ENCODE peak calls at places on chromosomes 5 and 9, in seven cellular contexts. V, L, Y, F, A, O and Q are unnamed samples. For H3K36me3 and H4K20me1, the result is how much of the 10 kb centered on the place peaks cover.

GRCh38 chr5:41109186-41109585 is 38.0 kb upstream of the MROH2B start:
- DNase-seq in A (no peak), V (peak), Y (no peak), O (no peak), F (no peak), L (no peak), Q (no peak)

GRCh38 chr5:120293796-120294195 is 170.3 kb upstream of the PRR16 start:
- DNase-seq in Y (no peak), V (peak), O (peak), F (peak), A (no peak), L (no peak), Q (no peak)

GRCh38 chr9:111040494-111040893 is 2.2 kb upstream of the LPAR1 start:
- DNase-seq in V (no peak), L (peak), F (peak), Y (no peak), O (peak), A (no peak), Q (no peak)

GRCh38 chr9:130426883-130427282 is 17.9 kb upstream of the ASS1 start:
- DNase-seq in A (no peak), L (peak), F (peak), Y (no peak), O (peak), V (no peak), Q (peak)

GRCh38 chr5:158882236-158882635 is 217.5 kb downstream of the EBF1 start:
- DNase-seq in V (no peak), A (no peak), Y (no peak), L (no peak), F (no peak), O (no peak), Q (no peak)

GRCh38 chr5:37208883-37209808 is 40.0 kb downstream of the CPLANE1 start:
- DNase-seq in Y (no peak), V (peak), L (no peak), O (no peak), F (no peak), A (no peak), Q (no peak)

GRCh38 chr9:36316049-36316448 is 57.8 kb upstream of the GNE start:
- DNase-seq in V (no peak), L (no peak), Y (no peak), F (no peak), O (no peak), A (no peak), Q (no peak)

GRCh38 chr5:14299666-14300065 is 156.5 kb downstream of the TRIO start:
- DNase-seq in Y (no peak), L (no peak), A (no peak), O (no peak), V (no peak), F (no peak), Q (no peak)

GRCh38 chr9:135811796-135812195 is 95.5 kb downstream of the CAMSAP1 start:
- DNase-seq in Y (no peak), F (no peak), V (peak), O (no peak), A (no peak), L (no peak), Q (no peak)

GRCh38 chr5:78916044-78916443 is 69.1 kb downstream of the ARSB start:
- DNase-seq in Y (no peak), V (no peak), F (no peak), L (no peak), O (no peak), A (no peak), Q (no peak)

GRCh38 chr9:26375448-26375847 is 517.2 kb downstream of the CAAP1 start:
- DNase-seq in F (peak), O (peak), Y (no peak), A (no peak), V (no peak), L (no peak), Q (no peak)

GRCh38 chr9:8856686-8857329 is 1057.2 kb upstream of the DMAC1 start:
- DNase-seq in A (peak), L (no peak), F (no peak), Y (no peak), V (no peak), O (no peak), Q (no peak)

GRCh38 chr9:91825422-91825821 is 124.6 kb downstream of the ROR2 start:
- DNase-seq in V (peak), L (no peak), A (no peak), F (peak), Y (no peak), O (peak), Q (no peak)

DNA sequence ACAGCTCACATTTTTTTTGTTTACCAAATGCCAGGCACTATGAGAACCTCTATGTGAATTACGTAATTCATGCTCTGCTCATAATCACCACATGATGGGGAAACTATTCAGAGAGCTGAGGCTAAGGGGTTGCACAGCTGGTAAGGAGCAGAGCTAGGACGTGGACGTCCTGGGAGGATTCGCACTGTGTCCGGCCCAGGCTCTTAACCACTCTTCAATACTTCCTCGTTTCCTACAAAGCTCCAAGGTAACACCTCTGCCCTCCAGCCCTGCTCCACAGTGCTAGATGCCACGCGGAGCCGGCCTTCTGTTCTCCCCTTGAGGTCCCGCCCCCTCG is 8.7 kb downstream of the PHF19 start:
- DNase-seq in L (no peak), A (no peak), Y (no peak), V (peak), O (no peak), F (no peak), Q (no peak)
- H3K36me3 ChIP-seq in L (under half), A (under half), Y (half or more), V (under half), O (under half), F (under half), Q (under half)

DNA sequence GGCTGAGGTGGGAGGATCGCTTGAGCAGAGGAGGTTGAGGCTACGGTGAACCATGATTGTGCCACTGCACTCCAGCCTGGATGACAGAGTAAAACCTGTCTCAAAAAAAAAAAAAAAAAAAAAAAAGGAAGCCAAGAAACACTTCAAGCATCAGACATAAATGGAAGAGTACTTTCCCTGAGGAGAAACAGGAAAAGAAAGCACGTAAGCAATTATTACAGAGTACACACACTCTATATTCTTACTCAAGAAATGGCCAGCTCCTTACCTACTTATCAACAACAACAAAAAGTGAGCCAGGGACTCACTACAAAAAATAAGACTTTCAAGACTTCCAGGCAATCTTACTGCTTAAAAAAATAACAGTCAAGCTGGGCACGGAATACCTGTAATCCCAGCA is 21.8 kb downstream of the ZFR start:
- DNase-seq in A (no peak), L (no peak), O (no peak), Y (no peak), F (no peak), V (no peak), Q (no peak)
- H4K20me1 ChIP-seq in A (half or more), L (under half), O (under half), Y (half or more), F (under half), V (under half), Q (half or more)

DNA sequence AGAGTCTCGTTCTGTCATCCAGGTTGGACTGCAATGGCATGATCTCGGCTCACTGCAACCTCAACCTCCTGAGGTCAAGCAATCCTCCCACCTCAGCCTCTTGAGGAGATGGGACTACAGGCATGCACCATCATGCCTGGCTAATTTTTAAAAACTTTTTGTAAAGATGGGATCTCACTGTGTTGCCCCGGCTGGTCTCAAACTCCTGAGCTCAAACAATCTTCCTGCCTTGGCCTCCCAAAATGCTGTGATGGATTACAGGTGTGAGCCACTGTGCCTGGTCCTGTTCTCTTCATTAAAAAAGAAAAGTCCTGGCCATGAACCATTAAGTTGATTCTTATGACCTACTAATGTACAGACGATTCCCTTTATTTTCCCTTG is 54.7 kb downstream of the ERAP1 start:
- DNase-seq in O (no peak), V (no peak), A (no peak), F (no peak), L (no peak), Y (no peak), Q (no peak)
- H3K36me3 ChIP-seq in O (under half), V (under half), A (under half), F (half or more), L (half or more), Y (under half), Q (under half)

GRCh38 chr9:89845321-89845720 is 240.5 kb downstream of the GADD45G start:
- DNase-seq in F (no peak), Y (no peak), L (no peak), A (no peak), O (no peak), V (no peak), Q (no peak)
- H4K20me1 ChIP-seq in F (under half), Y (under half), L (under half), A (under half), O (under half), V (under half), Q (under half)

GRCh38 chr5:111502976-111503375 is 9.4 kb downstream of the STARD4 start:
- DNase-seq in V (no peak), O (peak), F (no peak), L (no peak), A (no peak), Y (no peak), Q (no peak)
- H3K36me3 ChIP-seq in V (under half), O (under half), F (half or more), L (under half), A (under half), Y (under half), Q (under half)

DNA sequence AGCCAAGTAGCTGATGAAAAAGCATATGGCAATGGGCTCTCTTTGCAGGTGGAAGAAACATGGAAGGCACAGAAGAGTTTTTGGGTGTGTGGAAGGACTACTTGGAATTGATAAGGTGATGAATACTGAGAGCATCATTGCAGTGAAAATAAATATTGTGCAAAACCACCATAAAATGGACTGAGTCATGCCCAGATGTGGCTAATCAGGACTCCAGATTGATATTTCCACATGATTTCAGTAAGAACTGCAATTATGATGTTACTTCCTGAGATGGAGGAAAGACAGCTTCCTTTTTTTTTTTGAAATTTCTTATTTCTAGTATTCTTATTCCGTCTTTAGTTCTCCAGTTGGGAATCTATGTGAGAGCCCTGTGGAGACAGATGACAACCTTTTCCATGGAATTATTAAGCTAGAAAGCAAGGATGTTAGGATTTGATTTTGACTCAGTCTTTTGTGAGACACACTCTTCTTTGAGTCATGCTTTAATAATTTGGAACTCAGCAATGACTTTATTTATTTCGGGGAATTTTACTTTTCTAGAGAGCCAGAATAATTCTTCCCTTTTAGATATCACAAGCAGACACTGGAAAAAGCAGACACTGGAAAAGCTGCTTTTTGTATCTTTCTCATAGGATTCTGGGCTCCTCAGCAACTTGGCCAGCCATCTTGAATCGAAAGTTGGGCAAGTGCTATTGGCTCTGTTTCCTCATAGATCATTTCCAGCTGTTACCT is 94.2 kb upstream of the VCAN start:
- DNase-seq in O (peak), F (peak), A (no peak), Y (no peak), V (peak), L (no peak), Q (no peak)
- H4K20me1 ChIP-seq in O (under half), F (under half), A (under half), Y (under half), V (under half), L (under half), Q (under half)

DNA sequence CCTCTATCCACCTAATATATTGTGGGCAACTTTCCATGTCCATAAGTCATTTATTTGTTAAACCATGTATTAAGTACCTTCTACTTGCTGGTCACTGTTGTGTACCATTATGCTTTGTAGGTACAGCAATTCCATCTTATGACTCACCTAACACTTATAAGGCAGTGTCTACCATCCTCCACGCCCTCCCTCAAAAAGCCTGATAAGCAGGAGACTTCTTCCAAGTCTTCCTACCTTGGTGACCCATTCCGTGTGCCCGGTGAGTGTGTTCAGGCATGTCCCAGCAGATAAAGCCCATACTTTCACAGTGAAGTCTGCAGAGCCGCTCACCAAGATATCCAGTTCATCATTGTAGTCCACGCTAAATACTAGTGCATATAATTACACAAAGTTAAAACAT is 17.4 kb downstream of the FBXW2 start:
- DNase-seq in V (no peak), F (peak), Y (no peak), L (peak), A (no peak), O (no peak), Q (no peak)
- H3K36me3 ChIP-seq in V (under half), F (under half), Y (under half), L (under half), A (under half), O (under half), Q (under half)

DNA sequence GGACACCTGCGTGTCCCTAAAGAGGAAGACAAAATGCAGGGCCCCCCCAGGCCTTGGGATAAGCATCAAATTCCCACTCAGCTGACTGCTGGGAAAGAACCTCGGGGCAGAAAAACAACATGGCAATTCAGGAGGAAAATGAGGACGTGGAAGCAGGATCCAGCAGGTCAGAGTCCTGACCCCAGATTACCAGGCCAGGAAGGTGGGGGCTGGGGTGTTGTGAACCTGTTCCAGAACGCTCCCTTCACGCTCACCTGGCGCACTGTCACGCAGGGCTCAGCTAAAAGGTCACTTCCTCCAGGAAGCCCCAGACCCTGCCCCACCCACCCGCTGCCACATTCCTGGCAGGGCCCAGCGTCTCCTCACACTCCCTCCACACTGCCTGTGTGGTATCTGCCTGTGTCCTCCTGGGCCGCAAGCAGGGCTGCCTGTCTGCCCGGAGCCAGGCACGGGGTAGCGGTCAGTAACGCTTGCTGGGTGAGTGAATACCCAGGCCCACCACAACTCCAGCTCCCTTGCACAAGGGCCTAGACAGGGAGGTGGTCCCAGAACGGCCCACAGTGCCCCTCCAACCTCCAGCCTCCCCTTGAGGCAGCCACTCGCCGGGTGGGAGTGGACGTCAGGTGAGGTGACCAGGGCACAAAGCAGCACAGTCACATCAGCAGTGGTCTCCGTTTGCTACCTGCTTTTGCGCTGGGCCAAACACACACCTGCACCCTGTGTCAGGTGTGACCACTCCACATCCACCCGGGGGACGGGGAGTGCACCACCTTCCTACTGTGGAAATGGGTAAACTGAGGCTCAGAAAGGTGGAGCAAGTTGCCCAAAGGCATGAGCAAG is 18.1 kb downstream of the VAV2 start:
- DNase-seq in A (peak), F (no peak), L (no peak), O (no peak), V (no peak), Y (peak), Q (no peak)
- H4K20me1 ChIP-seq in A (half or more), F (half or more), L (half or more), O (under half), V (under half), Y (under half), Q (half or more)